ENCODE peak calls at places on chromosome 9, in ten cellular contexts. O is uterus, F is ovary, A is body of pancreas, V is tibial nerve, R is transverse colon, N is heart left ventricle, G is adrenal gland, M is breast epithelium, Y is HCT116. H is an unnamed sample.
A peak's percentile ranks its signal among the peaks of the same experiment; 100 is the strongest.

GRCh38 chr9:129184743-129185142 is 6.7 kb upstream of the IER5L start:
- DNase-seq in O (no peak), F (no peak), A (no peak), V (no peak), R (no peak), N (no peak), G (no peak), M (no peak), Y (no peak), H (no peak)

GRCh38 chr9:124511891-124512805 is 4.9 kb upstream of the NR5A1 start:
- DNase-seq in O (no peak), F (peak; percentile 77), A (no peak), V (no peak), R (no peak), N (no peak), G (peak; percentile 74), M (no peak), Y (no peak), H (no peak)

GRCh38 chr9:109745335-109746283 is 34.4 kb upstream of the PALM2AKAP2 start:
- DNase-seq in O (peak; percentile 65), F (no peak), A (peak; percentile 17), V (peak; percentile 24), R (peak; percentile 44), N (peak; percentile 85), G (no peak), M (peak; percentile 60), Y (no peak), H (peak; percentile 81)

GRCh38 chr9:35651964-35652828 is 1.5 kb upstream of the SIT1 start:
- DNase-seq in O (no peak), F (no peak), A (peak; percentile 12), V (no peak), R (peak; percentile 62), N (no peak), G (no peak), M (no peak), Y (no peak), H (no peak)

GRCh38 chr9:1647776-1648175 is 367.4 kb upstream of the SMARCA2 start:
- DNase-seq in O (no peak), F (no peak), A (no peak), V (no peak), R (no peak), N (no peak), G (peak; percentile 20), M (no peak), Y (no peak), H (no peak)

GRCh38 chr9:77011973-77012817 is 7.3 kb upstream of the FOXB2 start:
- DNase-seq in O (peak; percentile 39), F (no peak), A (peak; percentile 52), V (peak; percentile 34), R (peak; percentile 71), N (no peak), G (peak; percentile 24), M (no peak), Y (peak; percentile 38), H (no peak)

GRCh38 chr9:77175152-77175551 is 2.2 kb upstream of the VPS13A start:
- DNase-seq in O (no peak), F (no peak), A (no peak), V (no peak), R (no peak), N (no peak), G (no peak), M (no peak), Y (no peak), H (no peak)

GRCh38 chr9:76580188-76580587 is 121.2 kb downstream of the GCNT1 start:
- DNase-seq in O (no peak), F (no peak), A (no peak), V (no peak), R (no peak), N (no peak), G (no peak), M (no peak), Y (no peak), H (no peak)

GRCh38 chr9:128096614-128097013 is 28.6 kb downstream of the SLC25A25 start:
- DNase-seq in O (no peak), F (no peak), A (no peak), V (no peak), R (no peak), N (no peak), G (no peak), M (no peak), Y (no peak), H (no peak)

GRCh38 chr9:128098936-128099931 is 28.3 kb downstream of the PTGES2 start:
- DNase-seq in O (no peak), F (no peak), A (peak; percentile 41), V (no peak), R (peak; percentile 47), N (peak; percentile 30), G (no peak), M (no peak), Y (no peak), H (no peak)

GRCh38 chr9:128097156-128098016 is 29.4 kb downstream of the SLC25A25 start:
- DNase-seq in O (no peak), F (no peak), A (peak; percentile 36), V (no peak), R (no peak), N (no peak), G (no peak), M (no peak), Y (no peak), H (no peak)

GRCh38 chr9:128099932-128100491 is 27.5 kb downstream of the PTGES2 start:
- DNase-seq in O (no peak), F (no peak), A (no peak), V (no peak), R (no peak), N (peak; percentile 73), G (no peak), M (no peak), Y (no peak), H (no peak)

DNA sequence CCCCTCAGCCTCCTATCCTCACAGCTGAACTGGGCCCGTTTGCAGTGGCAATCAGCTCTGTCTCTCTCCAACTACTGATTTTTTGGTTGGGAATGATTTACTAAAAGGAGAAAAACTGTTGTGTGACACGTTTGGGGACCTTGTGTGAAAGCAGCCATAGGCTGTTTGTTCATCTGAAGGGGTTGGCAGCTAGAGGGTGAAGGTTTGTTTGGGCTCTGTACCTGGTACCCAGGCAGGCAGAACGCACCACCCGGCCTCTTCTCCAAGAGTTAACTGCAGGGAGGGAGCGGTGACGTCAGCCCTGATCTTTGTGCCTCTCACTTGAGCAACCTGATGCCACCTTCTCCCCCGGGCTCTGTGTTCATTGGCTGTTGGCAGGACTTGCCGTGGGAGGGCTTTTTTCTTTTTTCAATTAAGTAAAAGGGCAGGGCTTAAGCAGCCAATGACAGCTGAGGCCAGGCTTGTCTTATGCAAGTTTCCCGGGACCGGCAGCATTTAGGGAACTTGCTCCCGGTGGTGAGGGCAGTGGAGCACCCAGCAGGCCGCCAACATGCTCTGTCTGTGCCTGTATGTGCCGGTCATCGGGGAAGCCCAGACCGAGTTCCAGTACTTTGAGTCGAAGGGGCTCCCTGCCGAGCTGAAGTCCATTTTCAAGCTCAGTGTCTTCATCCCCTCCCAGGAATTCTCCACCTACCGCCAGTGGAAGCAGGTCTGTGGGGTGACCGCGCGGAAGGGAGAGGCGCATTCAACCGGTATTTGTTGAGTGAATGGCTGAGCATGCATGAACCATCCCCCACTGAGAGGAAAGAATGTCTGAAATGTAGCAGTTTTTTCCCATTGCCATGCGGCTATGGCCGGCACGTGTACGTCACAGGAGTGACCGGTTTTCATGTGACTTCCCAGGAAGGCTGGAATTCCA is 29.3 kb downstream of the PTGES2 start:
- DNase-seq in O (peak; percentile 90), F (peak; percentile 94), A (peak; percentile 99), V (peak; percentile 91), R (peak; percentile 95), N (peak; percentile 97), G (peak; percentile 98), M (peak; percentile 98), Y (peak; percentile 92), H (peak; percentile 98)
- TF ChIP-seq POLR2A in O (peak; percentile 95), F (peak; percentile 94), A (peak; percentile 100), V (peak; percentile 95), R (peak; percentile 97), N (peak; percentile 98), G (peak; percentile 99), M (peak; percentile 97), Y (no peak), H (peak; percentile 99)

DNA sequence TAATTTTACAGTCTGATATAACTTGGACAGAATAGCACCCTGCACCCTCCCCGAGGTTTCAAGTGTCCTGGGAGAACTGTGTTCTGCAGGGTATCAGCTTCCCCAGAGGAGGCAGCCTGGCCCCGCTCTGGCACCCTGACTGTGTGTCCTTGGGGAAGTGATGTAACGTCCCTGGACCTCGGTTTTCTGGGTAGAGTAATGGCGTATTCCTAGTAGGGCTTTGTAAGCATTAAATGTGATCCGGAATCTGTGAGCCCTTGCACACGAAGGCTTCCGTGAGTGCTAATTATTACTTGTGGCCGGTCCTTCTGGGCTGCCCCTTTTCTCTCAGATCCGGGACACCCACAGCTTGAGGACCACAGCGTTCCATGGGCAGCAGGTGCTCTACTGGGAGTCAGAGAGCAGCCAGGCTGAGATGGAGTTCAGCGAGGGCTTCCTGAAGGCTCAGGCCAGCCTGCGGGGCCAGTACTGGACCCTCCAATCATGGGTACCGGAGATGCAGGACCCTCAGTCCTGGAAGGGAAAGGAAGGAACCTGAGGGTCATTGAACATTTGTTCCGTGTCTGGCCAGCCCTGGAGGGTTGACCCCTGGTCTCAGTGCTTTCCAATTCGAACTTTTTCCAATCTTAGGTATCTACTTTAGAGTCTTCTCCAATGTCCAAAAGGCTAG is 1.0 kb upstream of the CACFD1 start:
- DNase-seq in O (no peak), F (no peak), A (no peak), V (no peak), R (no peak), N (no peak), G (peak; percentile 63), M (no peak), Y (no peak), H (no peak)
- H3K4me3 ChIP-seq in O (peak overlapping the region; percentile 71), F (no peak overlapping the region), A (no peak overlapping the region), V (peak overlapping the region; percentile 84), R (peak overlapping the region; percentile 71), N (peak overlapping the region; percentile 88), G (no peak overlapping the region), M (peak overlapping the region; percentile 70), Y (peak overlapping the region; percentile 15), H (peak overlapping the region; percentile 75)

DNA sequence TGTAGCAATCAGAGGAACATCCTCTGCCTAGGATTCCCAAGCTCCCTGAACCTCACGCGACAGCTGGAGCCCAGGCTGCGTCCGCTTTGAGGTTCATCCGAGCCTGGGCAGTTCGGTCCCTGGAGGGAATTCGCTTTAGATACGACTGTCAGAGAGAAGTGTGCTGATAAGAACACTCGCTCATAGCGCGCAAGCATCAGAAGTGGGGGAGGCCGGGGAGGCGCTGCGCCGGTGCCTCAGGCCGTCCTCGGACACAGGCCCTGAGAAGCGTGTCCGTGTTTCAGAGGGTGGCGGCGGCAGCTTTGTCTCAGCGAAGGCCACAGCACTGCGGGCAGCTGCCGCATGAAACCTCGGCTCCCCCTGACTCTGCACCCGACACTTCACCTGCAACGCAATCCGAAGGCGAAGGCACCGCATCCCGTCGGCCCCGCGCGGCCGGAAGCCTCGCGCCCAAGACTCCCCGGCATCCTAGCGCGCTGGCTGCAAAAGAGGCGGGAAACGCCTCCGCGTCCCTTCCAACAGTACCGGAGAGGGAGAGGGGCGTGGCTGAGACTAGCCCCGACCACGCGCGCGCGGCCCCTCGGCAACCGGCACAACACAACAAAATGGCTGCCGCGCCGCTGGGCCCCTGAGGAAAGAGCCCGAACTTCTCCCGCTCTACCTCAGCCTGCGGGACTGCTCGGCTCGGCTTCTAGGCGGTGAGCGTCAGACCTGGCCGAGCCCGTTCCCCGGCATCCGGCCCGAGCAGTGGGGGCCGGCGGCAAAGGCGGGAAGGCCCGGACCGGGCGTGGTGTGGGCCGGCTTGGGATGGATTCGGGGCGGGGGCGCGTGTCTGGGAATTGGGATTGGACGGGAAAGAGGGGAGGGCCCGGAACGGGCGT is at the start of gene CNTRL:
- DNase-seq in O (peak; percentile 89), F (peak; percentile 88), A (peak; percentile 87), V (peak; percentile 90), R (peak; percentile 88), N (peak; percentile 91), G (peak; percentile 89), M (peak; percentile 85), Y (peak; percentile 54), H (peak; percentile 87)
- TF ChIP-seq POLR2A in O (peak; percentile 74), F (peak; percentile 81), A (peak; percentile 85), V (peak; percentile 40), R (peak; percentile 54), N (no peak), G (peak; percentile 53), M (peak; percentile 60), Y (no peak), H (peak; percentile 47)

DNA sequence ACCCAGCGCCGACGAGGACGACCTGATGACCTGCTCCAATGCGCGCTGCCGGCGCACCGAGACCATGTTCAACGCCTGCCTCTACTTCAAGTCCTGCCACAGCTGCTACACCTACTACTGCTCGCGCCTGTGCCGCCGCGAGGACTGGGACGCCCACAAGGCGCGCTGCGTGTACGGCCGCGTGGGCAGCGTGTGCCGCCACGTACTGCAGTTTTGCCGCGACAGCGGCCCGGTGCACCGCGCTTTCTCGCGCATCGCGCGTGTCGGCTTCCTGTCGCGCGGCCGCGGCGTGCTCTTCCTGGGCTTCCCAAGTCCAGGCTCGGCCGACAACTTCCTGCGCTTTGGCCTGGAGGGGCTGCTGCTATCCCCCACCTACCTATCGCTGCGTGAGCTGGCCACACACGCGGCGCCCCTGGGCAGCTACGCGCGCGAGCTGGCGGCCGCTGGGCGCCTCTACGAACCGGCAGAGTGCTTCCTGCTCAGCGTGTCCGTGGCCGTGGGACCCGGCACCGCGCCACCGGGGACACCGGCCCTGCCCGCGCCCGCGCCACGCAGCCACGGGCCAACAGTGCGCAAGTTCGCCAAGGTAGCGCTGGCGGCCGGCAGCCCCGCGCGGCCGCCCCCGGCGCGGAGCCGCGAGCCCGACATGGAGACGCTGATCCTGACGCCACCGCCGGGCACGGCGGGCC is 2.7 kb upstream of the PHPT1 start:
- DNase-seq in O (no peak), F (no peak), A (no peak), V (no peak), R (no peak), N (no peak), G (no peak), M (no peak), Y (no peak), H (no peak)
- H3K4me3 ChIP-seq in O (no peak overlapping the region), F (no peak overlapping the region), A (no peak overlapping the region), V (no peak overlapping the region), R (peak overlapping the region; percentile 63), N (peak overlapping the region; percentile 88), G (no peak overlapping the region), M (peak overlapping the region; percentile 78), Y (no peak overlapping the region), H (peak overlapping the region; percentile 56)